ENCODE peak calls at places on chromosomes 7 and 10, in four cellular contexts. M, W, A and K are unnamed samples.

GRCh38 chr7:36303202-36304098 is 86.2 kb upstream of the ANLN start:
- DNase-seq in A (peak; percentile 98), W (peak; percentile 89), M (peak; percentile 59), K (peak; percentile 85)

GRCh38 chr10:44513592-44513991 is 128.7 kb upstream of the CXCL12 start:
- DNase-seq in M (no peak), W (no peak), A (no peak), K (peak; percentile 47)

GRCh38 chr10:133156674-133157579 is 3.1 kb upstream of the KNDC1 start:
- DNase-seq in W (no peak), A (no peak), M (no peak), K (no peak)

GRCh38 chr10:52463831-52464230 is 149.8 kb downstream of the DKK1 start:
- DNase-seq in M (no peak), W (no peak), A (no peak), K (no peak)

GRCh38 chr7:96649981-96650380 is 59.7 kb downstream of the SEM1 start:
- DNase-seq in W (no peak), A (peak; percentile 21), M (no peak), K (no peak)

GRCh38 chr10:31034041-31034918 is 2.6 kb upstream of the ZNF438 start:
- DNase-seq in M (peak; percentile 73), A (peak; percentile 89), W (no peak), K (peak; percentile 86)

GRCh38 chr7:22607180-22607579 is 107.2 kb upstream of the STEAP1B start:
- DNase-seq in W (no peak), M (no peak), A (peak; percentile 50), K (peak; percentile 45)

GRCh38 chr10:55203319-55203718 is 402.3 kb upstream of the PCDH15 start:
- DNase-seq in A (no peak), W (no peak), M (no peak), K (no peak)

GRCh38 chr7:4876586-4876985 is 6.9 kb downstream of the RADIL start:
- DNase-seq in A (no peak), M (no peak), W (no peak), K (no peak)

GRCh38 chr10:97761331-97761865 is 10.4 kb downstream of the SFRP5 start:
- DNase-seq in W (no peak), M (no peak), A (no peak), K (no peak)

GRCh38 chr7:54705436-54705835 is 53.6 kb downstream of the SEC61G start:
- DNase-seq in M (peak; percentile 39), A (peak; percentile 36), W (no peak), K (peak; percentile 31)

GRCh38 chr7:23863209-23863798 is 153.3 kb downstream of the STK31 start:
- DNase-seq in A (peak; percentile 2), M (peak; percentile 62), W (no peak), K (peak; percentile 29)

GRCh38 chr10:32530231-32530630 is 84.3 kb downstream of the CCDC7 start:
- DNase-seq in M (no peak), W (no peak), A (no peak), K (no peak)

GRCh38 chr7:34365011-34365410 is 293.0 kb upstream of the NPSR1 start:
- DNase-seq in W (no peak), A (no peak), M (no peak), K (no peak)

GRCh38 chr10:85976267-85976793 is 390.3 kb downstream of the GRID1 start:
- DNase-seq in W (no peak), A (no peak), M (no peak), K (no peak)

GRCh38 chr10:48792687-48793096 is 108.0 kb downstream of the WDFY4 start:
- DNase-seq in W (no peak), A (peak; percentile 68), M (no peak), K (peak; percentile 57)

GRCh38 chr7:82980130-82980529 is 182.6 kb downstream of the PCLO start:
- DNase-seq in M (no peak), W (no peak), A (no peak), K (no peak)

GRCh38 chr10:45118929-45119328 is 118.2 kb downstream of the ZNF22 start:
- DNase-seq in W (no peak), A (no peak), M (no peak), K (no peak)

GRCh38 chr10:59793924-59794323 is 40.7 kb upstream of the MRLN start:
- DNase-seq in W (no peak), A (no peak), M (no peak), K (no peak)

GRCh38 chr10:91700273-91700672 is 67.4 kb upstream of the PPP1R3C start:
- DNase-seq in M (no peak), W (no peak), A (no peak), K (no peak)

GRCh38 chr7:3482147-3482921 is 181.3 kb downstream of the SDK1 start:
- DNase-seq in M (peak; percentile 62), W (no peak), A (no peak), K (peak; percentile 59)

GRCh38 chr7:35613150-35613549 is 81.8 kb downstream of the HERPUD2 start:
- DNase-seq in W (no peak), A (no peak), M (no peak), K (no peak)

GRCh38 chr10:79586933-79587332 is 23.8 kb upstream of the SFTPA1 start:
- DNase-seq in W (no peak), M (no peak), A (no peak), K (no peak)

GRCh38 chr7:70533614-70534013 is 598.3 kb upstream of the GALNT17 start:
- DNase-seq in W (no peak), M (no peak), A (no peak), K (no peak)